ENCODE peak calls at places on chromosomes 2 and 18, in six cellular contexts. I, C, F, H, Y and Z are unnamed samples. For H3K27me3 and H3K9me3, the result is how much of the 10 kb centered on the place peaks cover.

GRCh38 chr2:232543928-232544631 is 4.6 kb downstream of the CHRNG start:
- DNase-seq in F (peak), I (no peak), C (no peak), Y (no peak), H (no peak), Z (no peak)

GRCh38 chr2:200230716-200231115 is 75.8 kb upstream of the SPATS2L start:
- DNase-seq in Y (no peak), H (no peak), I (no peak), F (no peak), C (no peak), Z (no peak)

GRCh38 chr2:169979025-169979424 is 151.8 kb downstream of the UBR3 start:
- DNase-seq in I (no peak), Y (no peak), C (no peak), F (no peak), H (no peak), Z (no peak)

GRCh38 chr2:74532222-74532621 is 2.5 kb downstream of the HTRA2 start:
- DNase-seq in I (no peak), Y (peak), C (peak), H (no peak), F (no peak), Z (no peak)

GRCh38 chr2:128601298-128602037 is 282.8 kb upstream of the HS6ST1 start:
- DNase-seq in Y (no peak), C (no peak), I (no peak), H (no peak), F (peak), Z (no peak)

GRCh38 chr18:9854801-9855676 is 30.7 kb upstream of the TXNDC2 start:
- DNase-seq in F (no peak), I (no peak), H (no peak), C (no peak), Y (peak), Z (no peak)

GRCh38 chr2:237196866-237197618 is 111.4 kb downstream of the COPS8 start:
- DNase-seq in I (no peak), F (no peak), H (no peak), Y (no peak), C (no peak), Z (peak)

GRCh38 chr2:142112648-142113278 is 18.1 kb downstream of the LRP1B start:
- DNase-seq in H (no peak), F (no peak), C (no peak), I (no peak), Y (peak), Z (peak)

GRCh38 chr2:201644001-201644400 is 698 bp upstream of the TMEM237 start:
- DNase-seq in H (peak), F (no peak), Y (peak), C (no peak), I (peak), Z (no peak)

GRCh38 chr2:207995887-207996286 is 29.4 kb downstream of the PLEKHM3 start:
- DNase-seq in C (no peak), I (no peak), F (no peak), H (no peak), Y (no peak), Z (no peak)

GRCh38 chr18:79954791-79955190 is 3.3 kb upstream of the SLC66A2 start:
- DNase-seq in Y (no peak), I (no peak), F (no peak), C (no peak), H (peak), Z (no peak)

GRCh38 chr2:83565231-83566025 is 893.7 kb downstream of the SUCLG1 start:
- DNase-seq in Y (no peak), H (no peak), F (no peak), C (no peak), I (no peak), Z (no peak)

GRCh38 chr2:100823665-100824438 is 3.9 kb downstream of the NPAS2 start:
- DNase-seq in I (no peak), F (no peak), H (no peak), Y (no peak), C (no peak), Z (no peak)

GRCh38 chr18:73296686-73297085 is 428.9 kb upstream of the NETO1 start:
- DNase-seq in C (no peak), H (no peak), I (no peak), Y (no peak), F (no peak), Z (peak)

GRCh38 chr2:42928161-42928691 is 135.8 kb upstream of the HAAO start:
- DNase-seq in I (no peak), H (no peak), C (no peak), Y (no peak), F (no peak), Z (no peak)

GRCh38 chr2:81481994-81482368 is 1177.4 kb upstream of the LRRTM1 start:
- DNase-seq in I (no peak), F (no peak), H (no peak), Y (peak), C (no peak), Z (no peak)

GRCh38 chr2:66432801-66433694 is 1.9 kb upstream of the MEIS1 start:
- DNase-seq in C (no peak), F (peak), H (peak), I (peak), Y (peak), Z (peak)

GRCh38 chr2:197255550-197255949 is 55.0 kb downstream of the ANKRD44 start:
- DNase-seq in Y (peak), H (no peak), I (no peak), F (peak), C (peak), Z (peak)

GRCh38 chr2:219199470-219200211 is 6.9 kb upstream of the ZFAND2B start:
- DNase-seq in C (no peak), F (no peak), I (peak), H (no peak), Y (no peak), Z (no peak)

DNA sequence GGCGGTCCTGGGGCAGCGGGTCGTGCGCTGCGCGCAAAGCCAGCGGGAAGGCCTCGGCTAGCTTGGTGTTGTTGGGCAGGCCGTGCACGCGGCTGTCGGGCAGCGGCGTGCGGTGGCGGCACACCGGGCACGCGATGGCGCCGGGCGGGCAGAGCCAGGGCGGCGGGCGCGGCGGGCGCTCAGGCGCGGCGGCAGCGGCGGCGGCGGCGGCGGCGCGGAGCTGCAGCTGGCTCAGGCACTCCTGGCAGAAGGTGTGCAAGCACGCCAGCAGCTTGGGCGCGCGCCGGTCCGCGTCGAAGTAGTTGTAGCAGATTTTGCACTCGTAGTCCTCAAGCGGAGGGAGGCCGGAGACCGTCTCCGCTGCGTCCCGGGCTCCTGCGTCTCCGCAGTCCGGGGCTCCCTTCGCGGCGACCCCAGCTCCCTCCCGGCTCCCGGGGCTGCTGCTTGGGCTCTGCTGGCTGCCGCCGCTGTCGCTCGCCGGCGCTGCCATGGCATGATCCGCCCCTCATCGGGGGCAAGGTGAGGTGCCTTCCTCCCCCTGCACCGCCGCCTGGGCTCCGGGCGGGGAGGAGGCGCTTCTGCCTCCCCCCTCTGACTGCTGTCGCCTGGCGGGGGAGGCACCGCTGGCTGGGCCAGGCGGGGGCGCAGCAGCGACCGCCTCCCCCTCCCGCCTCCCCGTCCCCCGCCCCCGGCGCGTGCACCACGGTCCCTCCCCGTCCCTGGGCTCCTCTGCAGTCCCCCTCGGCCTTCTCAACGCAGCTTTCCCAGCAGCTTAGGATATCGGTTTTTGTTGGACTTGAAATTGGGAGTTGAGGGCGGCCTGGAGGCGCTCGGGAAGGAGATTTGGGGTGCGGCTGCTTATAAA is 21.0 kb upstream of the PAX3 start:
- DNase-seq in C (no peak), H (no peak), I (no peak), F (peak), Y (peak), Z (peak)
- H3K27me3 ChIP-seq in C (under half), H (under half), I (under half), F (half or more), Y (under half), Z (under half)

GRCh38 chr2:53594586-53594918 is 173.1 kb upstream of the CHAC2 start:
- DNase-seq in Y (no peak), F (no peak), H (no peak), C (no peak), I (no peak), Z (peak)
- H3K4me3 ChIP-seq in Y (no peak), F (no peak), H (no peak), C (no peak), I (no peak), Z (no peak)

GRCh38 chr2:31694444-31694843 is 113.7 kb upstream of the SRD5A2 start:
- DNase-seq in H (no peak), C (no peak), F (no peak), I (no peak), Y (peak), Z (no peak)
- H3K9me3 ChIP-seq in H (half or more), C (half or more), F (under half), I (under half), Y (under half), Z (under half)

GRCh38 chr2:146776589-146776988 is 1068.2 kb upstream of the ACVR2A start:
- DNase-seq in Y (no peak), F (no peak), I (no peak), H (no peak), C (no peak), Z (no peak)

DNA sequence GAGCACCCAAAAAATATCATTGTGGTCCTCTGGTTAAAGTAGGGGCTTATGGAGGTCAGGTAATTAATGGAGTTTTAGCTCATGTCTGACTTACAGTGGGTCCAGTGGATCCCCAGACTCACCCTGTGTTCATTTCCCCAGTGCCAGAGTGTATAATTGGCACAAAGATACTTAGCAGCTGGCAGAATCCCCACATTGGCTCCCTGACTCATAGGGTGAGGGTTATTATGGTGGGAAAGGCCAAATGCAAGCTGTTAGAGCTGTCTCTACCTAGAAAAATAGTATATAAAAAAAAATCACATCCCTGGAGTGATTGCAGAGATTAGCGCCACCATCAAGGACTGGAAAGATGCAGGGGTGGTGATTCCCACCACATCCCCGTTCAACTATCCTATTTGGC is 1067.6 kb upstream of the ACVR2A start:
- DNase-seq in I (no peak), Y (no peak), C (no peak), F (no peak), H (no peak), Z (peak)
- H3K27me3 ChIP-seq in I (under half), Y (under half), C (under half), F (under half), H (under half), Z (under half)

GRCh38 chr2:235541838-235542549 is 48.2 kb downstream of the AGAP1 start:
- DNase-seq in I (no peak), Y (no peak), F (peak), H (no peak), C (no peak), Z (no peak)
- H3K4me3 ChIP-seq in I (no peak), Y (no peak), F (no peak), H (no peak), C (no peak), Z (no peak)

DNA sequence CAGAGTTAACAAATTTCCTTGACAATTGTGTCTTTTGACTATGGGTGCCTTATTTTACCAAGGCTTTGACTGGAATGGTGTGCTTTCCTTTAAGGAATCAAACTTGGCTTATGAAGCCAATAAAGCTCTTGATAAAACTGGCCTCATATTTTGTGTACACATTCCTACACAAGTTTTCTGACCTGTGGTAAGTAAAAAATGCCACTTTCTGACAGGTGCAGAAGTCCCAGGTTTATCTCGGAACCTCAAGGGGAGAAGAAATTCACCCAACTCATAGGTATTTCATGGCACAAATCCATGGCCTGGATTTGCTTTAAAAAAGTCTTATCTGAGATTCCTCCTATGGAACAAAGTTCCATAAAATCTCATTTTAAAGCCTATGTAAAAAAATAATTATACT is 880.6 kb upstream of the LRATD1 start:
- DNase-seq in C (no peak), H (no peak), Y (no peak), I (no peak), F (no peak), Z (no peak)
- H3K9me3 ChIP-seq in C (under half), H (under half), Y (under half), I (under half), F (under half), Z (under half)

GRCh38 chr2:11483806-11484147 is 17.8 kb upstream of the E2F6 start:
- DNase-seq in C (no peak), Y (no peak), F (no peak), H (no peak), I (no peak), Z (no peak)
- H3K27me3 ChIP-seq in C (under half), Y (under half), F (half or more), H (under half), I (under half), Z (under half)

GRCh38 chr2:29920631-29921559 is 491 bp downstream of the ALK start:
- DNase-seq in C (peak), I (peak), Y (peak), F (no peak), H (no peak), Z (peak)

GRCh38 chr2:29916571-29916970 is 4.8 kb downstream of the ALK start:
- DNase-seq in F (no peak), H (no peak), I (no peak), Y (no peak), C (no peak), Z (no peak)

GRCh38 chr2:29920130-29920577 is 1.2 kb downstream of the ALK start:
- DNase-seq in I (peak), Y (peak), H (no peak), C (peak), F (peak), Z (peak)

GRCh38 chr2:29923110-29923721 is 1.8 kb upstream of the ALK start:
- DNase-seq in F (no peak), Y (peak), H (peak), I (peak), C (peak), Z (peak)

DNA sequence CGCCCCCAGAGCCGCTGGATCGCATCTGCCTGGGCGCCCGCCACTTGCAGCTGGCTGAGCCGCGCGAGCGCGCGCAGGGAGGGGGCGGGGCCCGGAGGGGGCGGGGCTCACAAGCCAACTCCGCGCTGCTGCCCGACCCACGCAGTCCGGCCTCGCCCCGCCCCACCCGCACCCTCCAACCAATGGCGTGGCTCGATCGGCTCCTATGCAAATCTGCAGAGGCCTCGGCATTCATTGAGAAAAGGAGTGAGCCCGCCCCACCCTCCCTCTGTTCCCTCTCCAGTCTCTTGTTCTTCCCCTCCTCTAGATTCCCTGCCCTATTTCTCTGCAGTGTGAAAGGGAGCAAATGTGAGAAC is at the start of gene ALK:
- DNase-seq in C (peak), I (peak), F (peak), Y (peak), H (peak), Z (peak)
- H3K4me3 ChIP-seq in C (no peak), I (peak), F (peak), Y (peak), H (peak), Z (peak)